ENCODE peak calls at places on chromosomes 2 and 18, in ten cellular contexts. V is psoas muscle, I is bronchial epithelial cell, L is left ventricle myocardium inferior, O is mucosa of descending colon, E is stomach, G is fibroblast of pulmonary artery, D is cardiac fibroblast, U is foreskin fibroblast, T is mammary epithelial cell. N is an unnamed sample.

GRCh38 chr2:10305254-10305635 is 2.5 kb downstream of the HPCAL1 start:
- DNase-seq in I (no peak), T (no peak), U (no peak), O (peak), D (no peak), E (no peak), G (no peak), L (no peak), V (no peak), N (no peak)

GRCh38 chr2:69827796-69828540 is 1.5 kb upstream of the GMCL1 start:
- DNase-seq in I (peak), O (no peak), T (no peak), D (peak), V (no peak), U (no peak), L (no peak), G (no peak), E (no peak), N (peak)

GRCh38 chr2:238939074-238939473 is 91.2 kb downstream of the TWIST2 start:
- DNase-seq in O (no peak), E (no peak), U (peak), L (peak), G (peak), T (no peak), D (peak), V (peak), I (no peak), N (no peak)

GRCh38 chr2:217801115-217801531 is 201.7 kb downstream of the TNS1 start:
- DNase-seq in G (no peak), I (no peak), U (no peak), O (no peak), E (no peak), V (peak), D (no peak), L (peak), T (no peak), N (no peak)

GRCh38 chr2:85971369-85971768 is 82.6 kb upstream of the ST3GAL5 start:
- DNase-seq in E (no peak), I (peak), G (peak), O (no peak), L (no peak), T (peak), D (peak), V (no peak), U (peak), N (no peak)

GRCh38 chr2:233928594-233929351 is 11.6 kb downstream of the TRPM8 start:
- DNase-seq in E (peak), T (no peak), I (peak), V (no peak), G (peak), D (peak), L (no peak), U (no peak), O (peak), N (peak)

GRCh38 chr2:216210711-216211131 is 101.6 kb downstream of the XRCC5 start:
- DNase-seq in T (no peak), O (no peak), I (no peak), L (no peak), D (peak), G (peak), U (no peak), E (no peak), V (no peak), N (no peak)

GRCh38 chr2:1990724-1991123 is 246.4 kb upstream of the PXDN start:
- DNase-seq in L (peak), E (no peak), V (no peak), I (no peak), U (no peak), D (no peak), T (no peak), O (no peak), G (peak), N (no peak)

GRCh38 chr2:172038121-172038520 is 38.4 kb downstream of the METAP1D start:
- DNase-seq in L (no peak), U (no peak), V (no peak), D (no peak), T (no peak), O (no peak), E (no peak), I (no peak), G (no peak), N (no peak)

GRCh38 chr18:59460060-59460395 is 101.0 kb upstream of the LMAN1 start:
- DNase-seq in G (peak), T (no peak), L (no peak), I (no peak), E (no peak), D (no peak), U (peak), V (no peak), O (no peak), N (no peak)

GRCh38 chr2:22037274-22037673 is 913.5 kb downstream of the TDRD15 start:
- DNase-seq in G (peak), I (no peak), E (no peak), L (peak), T (no peak), D (peak), U (no peak), O (no peak), V (no peak), N (no peak)

GRCh38 chr18:59910967-59911366 is 11.2 kb downstream of the PMAIP1 start:
- DNase-seq in L (no peak), O (no peak), T (no peak), U (no peak), V (no peak), E (no peak), G (peak), I (no peak), D (peak), N (no peak)

GRCh38 chr2:241813080-241813805 is 4.2 kb downstream of the NEU4 start:
- DNase-seq in G (no peak), I (no peak), L (no peak), U (no peak), D (peak), E (no peak), O (peak), T (no peak), V (peak), N (no peak)

GRCh38 chr2:85893428-85894258 is 4.9 kb upstream of the ST3GAL5 start:
- DNase-seq in T (peak), D (peak), L (no peak), O (no peak), I (peak), V (no peak), G (peak), U (peak), E (no peak), N (peak)

GRCh38 chr18:22052405-22053105 is 116.8 kb upstream of the GATA6 start:
- DNase-seq in G (no peak), D (no peak), O (no peak), L (no peak), E (no peak), U (no peak), T (no peak), V (no peak), I (no peak), N (no peak)

GRCh38 chr2:9914384-9915065 is 37.0 kb upstream of the GRHL1 start:
- DNase-seq in O (no peak), T (peak), L (no peak), D (peak), I (peak), V (no peak), G (peak), E (no peak), U (peak), N (peak)

GRCh38 chr2:47298739-47299138 is 104.2 kb upstream of the MSH2 start:
- DNase-seq in E (no peak), O (no peak), T (no peak), V (no peak), I (no peak), G (no peak), L (no peak), D (no peak), U (no peak), N (no peak)

GRCh38 chr2:47300081-47300480 is 102.9 kb upstream of the MSH2 start:
- DNase-seq in L (no peak), E (no peak), G (no peak), V (no peak), D (no peak), T (no peak), O (no peak), I (no peak), U (no peak), N (no peak)

GRCh38 chr2:47300609-47301276 is 102.2 kb upstream of the MSH2 start:
- DNase-seq in O (no peak), G (no peak), V (no peak), D (no peak), U (no peak), T (no peak), I (no peak), L (no peak), E (no peak), N (no peak)

GRCh38 chr2:47297767-47298401 is 105.1 kb upstream of the MSH2 start:
- DNase-seq in D (no peak), T (peak), L (no peak), V (no peak), I (peak), U (no peak), E (no peak), O (no peak), G (no peak), N (peak)

GRCh38 chr2:47299555-47299954 is 103.4 kb upstream of the MSH2 start:
- DNase-seq in G (peak), U (peak), V (peak), L (no peak), E (no peak), O (no peak), D (peak), I (peak), T (peak), N (peak)
- TF ChIP-seq CTCF in G (no peak), U (no peak), V (no peak), L (no peak), E (no peak), O (no peak), D (peak), I (no peak), T (no peak), N (peak)

DNA sequence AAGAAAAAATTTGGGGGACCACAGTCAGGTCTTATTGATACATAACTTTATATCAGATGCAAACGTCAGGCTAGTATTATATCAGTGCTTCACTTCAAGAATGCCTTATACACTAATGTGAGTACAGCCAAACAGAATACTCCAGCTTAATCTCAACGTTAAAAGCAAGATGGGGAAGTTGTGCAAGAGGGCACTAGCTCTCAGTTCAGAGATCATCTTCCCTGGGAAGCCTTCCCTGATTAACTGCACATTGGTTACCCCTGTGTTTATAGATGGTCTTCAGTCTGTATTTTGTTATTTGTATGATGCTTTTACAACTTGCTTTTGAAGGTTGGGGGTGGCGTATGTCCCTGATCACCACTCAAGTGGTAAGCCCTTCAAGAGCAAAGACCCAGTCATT is 11.4 kb downstream of the EPAS1 start:
- DNase-seq in G (no peak), E (no peak), I (no peak), L (no peak), U (no peak), O (no peak), T (no peak), V (no peak), D (no peak), N (no peak)
- H3K4me3 ChIP-seq in G (no peak), E (no peak), I (no peak), L (no peak), U (no peak), O (no peak), T (no peak), V (no peak), D (no peak), N (no peak)

DNA sequence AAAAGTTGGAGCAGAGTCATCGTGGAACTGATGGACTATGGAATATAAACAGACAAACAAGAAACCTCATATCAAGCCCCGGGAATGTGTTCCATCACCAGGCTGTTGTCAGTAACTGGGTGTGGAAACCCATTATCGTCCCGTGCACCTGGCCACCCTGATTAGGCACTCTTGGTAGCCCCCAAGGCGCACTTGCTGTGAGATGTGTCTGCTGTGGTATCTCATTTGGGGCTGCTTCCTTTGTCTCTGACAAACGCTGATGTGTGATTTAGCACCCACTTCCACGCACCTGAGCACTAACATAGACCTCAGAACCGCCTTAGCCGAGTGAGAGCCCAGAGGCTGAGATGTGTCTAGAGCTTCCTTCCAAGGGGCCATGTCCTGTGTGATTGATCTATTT is 96.3 kb downstream of the PRPF40A start:
- DNase-seq in T (no peak), I (no peak), G (no peak), E (no peak), O (no peak), U (no peak), V (no peak), L (no peak), D (no peak), N (no peak)
- TF ChIP-seq CTCF in T (no peak), I (no peak), G (no peak), E (no peak), O (no peak), U (no peak), V (no peak), L (no peak), D (no peak), N (no peak)

DNA sequence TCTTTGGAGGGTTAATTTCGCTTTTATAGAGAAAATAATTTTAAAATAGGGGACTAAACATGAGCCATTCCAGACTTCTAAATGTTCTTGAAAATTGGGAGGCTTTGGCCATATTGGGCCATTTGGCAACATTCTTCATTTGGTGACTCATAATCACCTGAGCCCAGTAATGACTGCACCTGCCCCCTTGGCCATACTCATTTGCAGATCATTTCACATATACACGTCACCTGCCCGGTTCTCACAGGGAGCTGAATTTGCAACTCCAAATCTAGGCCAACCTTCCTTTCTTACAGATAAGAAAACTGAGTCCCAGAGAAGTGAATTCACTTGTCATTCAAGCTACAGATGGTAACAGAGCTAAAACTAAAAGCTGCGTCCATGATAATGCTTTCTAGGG is 289.7 kb downstream of the EPHA4 start:
- DNase-seq in L (no peak), I (no peak), D (no peak), O (no peak), G (no peak), U (no peak), E (no peak), T (no peak), V (no peak), N (no peak)
- H3K4me3 ChIP-seq in L (no peak), I (no peak), D (no peak), O (no peak), G (no peak), U (no peak), E (no peak), T (no peak), V (no peak), N (no peak)

DNA sequence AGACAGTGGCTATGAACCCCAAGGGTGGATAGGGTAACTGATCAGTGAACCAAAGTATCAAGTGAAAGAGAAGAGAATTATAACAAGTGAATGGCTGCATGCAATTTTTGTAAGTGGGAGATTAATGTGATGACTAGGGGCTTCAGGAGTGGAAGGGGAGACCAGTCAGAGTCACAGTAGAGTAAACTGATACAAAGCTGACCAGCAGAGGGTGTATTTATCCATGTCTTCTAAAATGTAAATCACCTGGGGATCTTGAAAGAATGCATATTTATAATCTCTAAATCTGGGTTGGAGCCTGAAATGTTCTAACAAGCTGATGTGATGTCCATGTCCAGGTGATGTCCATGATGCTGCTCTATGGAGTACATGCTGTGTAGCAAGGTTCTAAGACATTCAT is 1351.3 kb upstream of the CHAC2 start:
- DNase-seq in E (no peak), G (peak), L (no peak), T (no peak), D (peak), I (peak), O (no peak), U (no peak), V (no peak), N (peak)
- TF ChIP-seq CTCF in E (peak), G (peak), L (peak), T (no peak), D (no peak), I (peak), O (no peak), U (no peak), V (no peak), N (peak)

DNA sequence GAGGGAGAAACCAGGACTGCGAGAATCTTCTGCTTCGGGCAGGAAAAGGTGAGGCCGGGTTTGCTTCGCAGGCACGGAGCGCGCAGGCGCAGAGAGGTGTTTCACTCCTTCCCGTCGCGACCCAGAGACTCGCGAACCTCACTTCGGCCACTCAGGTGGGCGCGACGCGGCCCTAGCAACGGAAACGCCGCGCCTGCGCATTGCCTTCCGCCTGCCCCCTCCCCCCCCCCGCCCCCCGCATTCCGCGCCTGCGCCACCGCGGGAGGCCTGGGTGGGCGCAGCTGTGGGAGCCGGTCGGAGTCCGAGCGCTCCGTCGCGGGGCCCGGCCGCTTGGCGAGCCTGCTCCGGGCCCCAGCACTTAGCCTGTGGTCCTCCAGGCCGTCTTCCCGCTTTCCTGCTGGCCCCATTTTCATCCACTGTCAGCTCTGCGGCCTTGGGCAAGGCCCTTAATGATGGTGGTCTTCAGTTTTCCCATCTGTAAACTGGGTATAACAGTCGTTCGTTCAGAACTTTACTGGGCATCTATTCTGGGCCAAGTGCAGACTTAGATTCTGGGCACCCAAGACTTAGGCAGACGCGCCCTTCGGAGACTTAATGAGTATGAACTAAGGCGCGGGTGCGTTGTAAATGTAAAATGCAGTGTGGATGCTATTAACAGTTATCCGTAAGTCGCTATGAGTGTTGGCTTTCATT is 62.1 kb upstream of the ACKR3 start:
- DNase-seq in L (peak), V (peak), I (peak), U (no peak), T (peak), E (peak), D (no peak), O (peak), G (peak), N (peak)
- H3K4me3 ChIP-seq in L (peak), V (peak), I (peak), U (peak), T (peak), E (peak), D (peak), O (no peak), G (peak), N (peak)

GRCh38 chr2:143171817-143172216 is 42.6 kb downstream of the ARHGAP15 start:
- DNase-seq in V (no peak), O (no peak), E (no peak), U (peak), D (peak), G (peak), I (peak), L (no peak), T (no peak), N (peak)
- TF ChIP-seq CTCF in V (no peak), O (no peak), E (no peak), U (peak), D (peak), G (peak), I (peak), L (peak), T (no peak), N (peak)

DNA sequence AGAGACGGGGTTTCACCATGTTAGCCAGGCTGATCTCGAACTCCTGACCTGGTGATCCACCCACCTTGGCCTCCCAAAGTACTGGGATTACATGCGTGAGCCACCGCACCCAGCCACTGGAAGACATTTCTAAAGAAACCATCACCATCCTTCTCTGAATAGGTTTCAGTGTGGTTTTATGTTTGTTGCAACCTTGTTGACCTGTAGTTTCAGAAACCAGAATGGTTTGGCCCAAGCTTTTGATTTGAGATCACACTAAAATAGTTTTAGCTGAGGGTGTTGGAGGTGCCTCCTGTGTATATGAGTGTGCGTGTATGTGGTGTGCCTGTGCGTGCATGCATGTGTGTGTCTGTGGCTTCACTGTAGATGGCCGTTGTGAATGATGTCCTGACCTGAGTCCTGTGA is 26.2 kb downstream of the INPP4A start:
- DNase-seq in D (no peak), E (no peak), T (no peak), O (no peak), U (no peak), I (no peak), G (no peak), V (no peak), L (no peak), N (no peak)
- H3K4me3 ChIP-seq in D (no peak), E (no peak), T (no peak), O (no peak), U (no peak), I (no peak), G (no peak), V (no peak), L (no peak), N (no peak)

GRCh38 chr2:96142217-96143113 is 2.8 kb downstream of the DUSP2 start:
- DNase-seq in D (no peak), E (no peak), T (no peak), I (no peak), U (no peak), G (no peak), O (peak), L (no peak), V (peak), N (no peak)

GRCh38 chr2:96144481-96145027 is 686 bp downstream of the DUSP2 start:
- DNase-seq in G (no peak), E (no peak), I (no peak), L (no peak), O (peak), T (no peak), D (no peak), U (no peak), V (peak), N (no peak)

GRCh38 chr2:96145028-96145939 is at the start of gene DUSP2:
- DNase-seq in D (peak), O (peak), V (peak), I (peak), L (peak), E (peak), T (peak), U (peak), G (peak), N (peak)

GRCh38 chr2:96143231-96143847 is 1.9 kb downstream of the DUSP2 start:
- DNase-seq in L (no peak), E (no peak), T (no peak), O (no peak), I (no peak), D (no peak), G (no peak), V (no peak), U (no peak), N (no peak)

DNA sequence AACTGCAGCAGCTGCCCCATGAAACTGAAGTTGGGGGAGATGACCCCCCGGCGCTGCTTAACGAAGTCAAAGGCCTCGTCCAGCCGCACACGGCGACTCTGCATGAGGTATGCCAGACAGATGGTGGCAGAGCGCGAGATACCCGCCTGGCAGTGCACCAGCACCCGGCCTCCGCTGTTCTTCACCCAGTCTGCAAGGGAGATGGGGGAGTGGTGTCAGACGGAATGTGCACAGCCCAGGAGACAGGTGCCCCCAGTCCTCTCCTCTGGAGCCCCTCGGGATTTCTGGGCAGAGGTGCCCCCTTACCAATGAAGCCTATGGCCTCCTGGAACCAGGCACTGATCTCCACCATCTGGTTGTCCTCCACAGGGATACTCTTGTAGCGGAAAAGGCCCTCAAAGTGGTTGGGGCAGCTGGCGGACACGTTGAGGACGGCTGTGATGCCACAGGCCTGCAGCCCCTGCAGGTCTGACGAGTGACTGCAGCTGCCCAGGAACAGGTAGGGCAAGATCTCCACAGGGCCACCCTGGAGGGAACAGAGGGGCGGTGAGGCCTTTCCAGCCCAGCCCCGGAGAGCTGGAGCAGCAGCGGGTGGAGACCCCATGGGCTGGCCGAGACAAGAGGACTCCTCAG is 1.3 kb downstream of the DUSP2 start:
- DNase-seq in V (peak), T (no peak), U (no peak), D (no peak), E (peak), L (no peak), I (no peak), O (peak), G (no peak), N (peak)
- TF ChIP-seq CTCF in V (no peak), T (peak), U (no peak), D (no peak), E (peak), L (no peak), I (peak), O (no peak), G (no peak), N (peak)